ENCODE peak calls at places on chromosome 7, in seven cellular contexts. G is GM20000; R is heart right ventricle; L is MG63; F is type B pancreatic cell; T is kidney glomerular epithelial cell; H is stimulated activated CD8-positive, alpha-beta memory T cell treated with anti-CD3 and anti-CD28 coated beads, Interleukin-12 subunit alpha, Interleukin-12 subunit beta, amount 100 ng/mL, for 1 hour. K is an unnamed sample.

GRCh38 chr7:47606176-47606575 is 24.3 kb upstream of the TNS3 start:
- DNase-seq in G (no peak), R (no peak), L (no peak), F (no peak), T (no peak), H (no peak), K (no peak)

GRCh38 chr7:34497153-34497777 is 160.8 kb upstream of the NPSR1 start:
- DNase-seq in G (no peak), R (no peak), L (no peak), F (no peak), T (no peak), H (no peak), K (no peak)

GRCh38 chr7:99499356-99499712 is 747 bp downstream of the ZNF394 start:
- DNase-seq in G (no peak), R (no peak), L (no peak), F (no peak), T (no peak), H (no peak), K (no peak)

GRCh38 chr7:13839063-13839462 is 150.4 kb downstream of the ETV1 start:
- DNase-seq in G (no peak), R (no peak), L (no peak), F (no peak), T (no peak), H (no peak), K (no peak)

GRCh38 chr7:93551063-93551895 is 23.2 kb downstream of the CALCR start:
- DNase-seq in G (no peak), R (no peak), L (no peak), F (no peak), T (peak), H (no peak), K (no peak)

GRCh38 chr7:42929449-42929848 is 2.5 kb downstream of the PSMA2 start:
- DNase-seq in G (no peak), R (no peak), L (no peak), F (no peak), T (no peak), H (no peak), K (no peak)

GRCh38 chr7:143181349-143181748 is 1.9 kb upstream of the TAS2R39 start:
- DNase-seq in G (no peak), R (no peak), L (no peak), F (no peak), T (no peak), H (no peak), K (no peak)

GRCh38 chr7:66871076-66871475 is 49.9 kb upstream of the TMEM248 start:
- DNase-seq in G (no peak), R (no peak), L (no peak), F (no peak), T (no peak), H (no peak), K (no peak)

GRCh38 chr7:38303866-38304265 is 30.4 kb upstream of the TARP start:
- DNase-seq in G (no peak), R (no peak), L (no peak), F (no peak), T (no peak), H (no peak), K (no peak)

GRCh38 chr7:54687518-54688212 is 71.3 kb downstream of the SEC61G start:
- DNase-seq in G (no peak), R (no peak), L (no peak), F (no peak), T (no peak), H (no peak), K (no peak)

GRCh38 chr7:38222481-38223096 is 44.5 kb downstream of the STARD3NL start:
- DNase-seq in G (peak), R (no peak), L (no peak), F (no peak), T (peak), H (no peak), K (no peak)

GRCh38 chr7:158323741-158324396 is 263.8 kb downstream of the PTPRN2 start:
- DNase-seq in G (no peak), R (no peak), L (no peak), F (no peak), T (no peak), H (no peak), K (no peak)

GRCh38 chr7:100825760-100826545 is 1.4 kb downstream of the EPHB4 start:
- DNase-seq in G (peak), R (no peak), L (no peak), F (no peak), T (no peak), H (no peak), K (peak)

GRCh38 chr7:94127026-94127425 is 122.9 kb upstream of the BET1 start:
- DNase-seq in G (no peak), R (no peak), L (no peak), F (no peak), T (no peak), H (no peak), K (no peak)

GRCh38 chr7:120138497-120138896 is 134.5 kb upstream of the KCND2 start:
- DNase-seq in G (no peak), R (no peak), L (no peak), F (no peak), T (peak), H (no peak), K (no peak)

GRCh38 chr7:12370249-12370648 is 33.4 kb downstream of the VWDE start:
- DNase-seq in G (no peak), R (no peak), L (no peak), F (no peak), T (no peak), H (no peak), K (no peak)

GRCh38 chr7:44372560-44373417 is 47.4 kb upstream of the CAMK2B start:
- DNase-seq in G (no peak), R (no peak), L (no peak), F (no peak), T (no peak), H (no peak), K (no peak)

GRCh38 chr7:44136731-44137130 is 4.4 kb downstream of the MYL7 start:
- DNase-seq in G (no peak), R (no peak), L (no peak), F (no peak), T (no peak), H (no peak), K (no peak)

GRCh38 chr7:12945901-12946300 is 258.5 kb downstream of the ARL4A start:
- DNase-seq in G (no peak), R (no peak), L (no peak), F (no peak), T (no peak), H (no peak), K (no peak)

GRCh38 chr7:82029236-82029635 is 259.4 kb upstream of the HGF start:
- DNase-seq in G (no peak), R (no peak), L (no peak), F (no peak), T (no peak), H (no peak), K (no peak)

GRCh38 chr7:98913612-98914011 is 35.3 kb downstream of the TRRAP start:
- DNase-seq in G (no peak), R (no peak), L (no peak), F (no peak), T (no peak), H (no peak), K (no peak)

GRCh38 chr7:157485361-157485831 is 148.6 kb downstream of the DNAJB6 start:
- DNase-seq in G (no peak), R (no peak), L (no peak), F (peak), T (no peak), H (no peak), K (no peak)

GRCh38 chr7:12729112-12729511 is 41.7 kb downstream of the ARL4A start:
- DNase-seq in G (no peak), R (peak), L (peak), F (no peak), T (no peak), H (no peak), K (peak)

GRCh38 chr7:7265057-7265456 is 82.7 kb downstream of the C1GALT1 start:
- DNase-seq in G (no peak), R (no peak), L (no peak), F (no peak), T (no peak), H (no peak), K (no peak)

GRCh38 chr7:106216517-106217088 is 68.2 kb downstream of the NAMPT start:
- DNase-seq in G (no peak), R (no peak), L (peak), F (no peak), T (peak), H (no peak), K (no peak)

GRCh38 chr7:16644987-16645592 is 464 bp downstream of the ANKMY2 start:
- DNase-seq in G (no peak), R (peak), L (peak), F (peak), T (no peak), H (no peak), K (peak)

GRCh38 chr7:27159278-27160146 is 3.0 kb upstream of the HOXA7 start:
- DNase-seq in G (no peak), R (no peak), L (no peak), F (no peak), T (no peak), H (no peak), K (peak)